ENCODE peak calls at places on chromosomes 13 and 19, in five cellular contexts. Z is GM23338, D is heart right ventricle, N is left lung, L is A549. H is an unnamed sample.
A peak's percentile ranks its signal among the peaks of the same experiment; 100 is the strongest.

GRCh38 chr19:39405930-39406655 is 554 bp upstream of the ZFP36 start:
- DNase-seq in Z (peak; percentile 83), D (peak; percentile 89), N (no peak), L (no peak), H (no peak)

GRCh38 chr13:23883255-23883654 is 5.9 kb downstream of the MIPEP start:
- DNase-seq in Z (no peak), D (no peak), N (no peak), L (no peak), H (no peak)

GRCh38 chr19:43625918-43626579 is 6.6 kb upstream of the ZNF428 start:
- DNase-seq in Z (peak; percentile 81), D (no peak), N (no peak), L (peak; percentile 42), H (no peak)

GRCh38 chr19:54937926-54938325 is 9.4 kb downstream of the NLRP7 start:
- DNase-seq in Z (no peak), D (no peak), N (no peak), L (no peak), H (no peak)

GRCh38 chr13:50104493-50104892 is 89.2 kb downstream of the KCNRG start:
- DNase-seq in Z (peak; percentile 17), D (no peak), N (no peak), L (no peak), H (peak; percentile 76)

GRCh38 chr19:53196777-53197396 is 3.7 kb upstream of the ZNF665 start:
- DNase-seq in Z (peak; percentile 97), D (peak; percentile 98), N (peak; percentile 99), L (no peak), H (peak; percentile 48)

GRCh38 chr19:39083983-39084731 is at the start of gene ACP7:
- DNase-seq in Z (peak; percentile 65), D (no peak), N (peak; percentile 71), L (no peak), H (no peak)

GRCh38 chr19:49361438-49362047 is 673 bp downstream of the TEAD2 start:
- DNase-seq in Z (peak; percentile 88), D (peak; percentile 92), N (peak; percentile 87), L (peak; percentile 86), H (peak; percentile 42)

GRCh38 chr13:20399961-20400360 is 125.7 kb downstream of the CRYL1 start:
- DNase-seq in Z (no peak), D (no peak), N (no peak), L (no peak), H (no peak)

GRCh38 chr13:94382520-94382919 is 97.0 kb downstream of the DCT start:
- DNase-seq in Z (no peak), D (no peak), N (no peak), L (no peak), H (no peak)

GRCh38 chr13:112686987-112687386 is 2.9 kb upstream of the ATP11A start:
- DNase-seq in Z (no peak), D (no peak), N (no peak), L (no peak), H (no peak)

GRCh38 chr19:33394006-33394722 is 20.7 kb downstream of the CEBPG start:
- DNase-seq in Z (no peak), D (no peak), N (peak; percentile 84), L (no peak), H (peak; percentile 47)

GRCh38 chr19:44618640-44619357 is 5.4 kb downstream of the IGSF23 start:
- DNase-seq in Z (no peak), D (no peak), N (no peak), L (no peak), H (no peak)

GRCh38 chr13:92463134-92463533 is 763.5 kb upstream of the GPC6 start:
- DNase-seq in Z (no peak), D (no peak), N (no peak), L (no peak), H (no peak)

GRCh38 chr13:27283906-27284523 is 13.4 kb downstream of the RASL11A start:
- DNase-seq in Z (no peak), D (no peak), N (no peak), L (peak; percentile 7), H (no peak)

GRCh38 chr13:27280841-27281240 is 10.2 kb downstream of the RASL11A start:
- DNase-seq in Z (no peak), D (no peak), N (no peak), L (no peak), H (no peak)

GRCh38 chr13:27279506-27279905 is 8.9 kb downstream of the RASL11A start:
- DNase-seq in Z (no peak), D (no peak), N (no peak), L (no peak), H (no peak)

GRCh38 chr13:27280009-27280646 is 9.5 kb downstream of the RASL11A start:
- DNase-seq in Z (no peak), D (no peak), N (no peak), L (no peak), H (no peak)

GRCh38 chr13:27281420-27281819 is 10.8 kb downstream of the RASL11A start:
- DNase-seq in Z (no peak), D (no peak), N (no peak), L (no peak), H (no peak)
- TF ChIP-seq CTCF in Z (no peak), D (no peak), N (no peak), L (no peak), H (no peak)

GRCh38 chr19:28396259-28396940 is 816.6 kb downstream of the UQCRFS1 start:
- DNase-seq in Z (peak; percentile 49), D (no peak), N (no peak), L (no peak), H (no peak)
- H3K4me1 ChIP-seq in Z (peaks cover 38% of the 10 kb centered on the region), D (no peaks in the 10 kb centered on the region), N (no peaks in the 10 kb centered on the region), L (no peaks in the 10 kb centered on the region), H (no peaks in the 10 kb centered on the region)

GRCh38 chr19:6613711-6614110 is 22.8 kb upstream of the CD70 start:
- DNase-seq in Z (no peak), D (no peak), N (no peak), L (no peak), H (peak; percentile 40)
- H3K27ac ChIP-seq in Z (no peak overlapping the region), D (no peak overlapping the region), N (no peak overlapping the region), L (no peak overlapping the region), H (no peak overlapping the region)

GRCh38 chr13:72694314-72694713 is 33.1 kb downstream of the MZT1 start:
- DNase-seq in Z (no peak), D (no peak), N (no peak), L (no peak), H (no peak)

GRCh38 chr13:72692884-72693514 is 34.4 kb downstream of the MZT1 start:
- DNase-seq in Z (peak; percentile 47), D (no peak), N (no peak), L (no peak), H (no peak)

GRCh38 chr13:72693832-72694231 is 33.6 kb downstream of the MZT1 start:
- DNase-seq in Z (no peak), D (no peak), N (no peak), L (no peak), H (no peak)

GRCh38 chr13:72698164-72698563 is 29.3 kb downstream of the MZT1 start:
- DNase-seq in Z (no peak), D (no peak), N (no peak), L (no peak), H (no peak)

GRCh38 chr13:72696590-72696989 is 30.8 kb downstream of the MZT1 start:
- DNase-seq in Z (no peak), D (no peak), N (no peak), L (no peak), H (no peak)
- TF ChIP-seq CTCF in Z (peak; percentile 40), D (peak; percentile 62), N (peak; percentile 23), L (peak; percentile 43), H (peak; percentile 74)

GRCh38 chr13:41012536-41012935 is 6.6 kb downstream of the ELF1 start:
- DNase-seq in Z (no peak), D (no peak), N (no peak), L (no peak), H (no peak)
- H3K4me1 ChIP-seq in Z (peaks cover 28% of the 10 kb centered on the region), D (no peaks in the 10 kb centered on the region), N (peaks cover 17% of the 10 kb centered on the region), L (peaks cover 37% of the 10 kb centered on the region), H (peaks cover 26% of the 10 kb centered on the region)

GRCh38 chr19:50711196-50711595 is 8.4 kb downstream of the SHANK1 start:
- DNase-seq in Z (no peak), D (no peak), N (peak; percentile 55), L (no peak), H (no peak)

GRCh38 chr19:50716178-50717025 is 3.2 kb downstream of the SHANK1 start:
- DNase-seq in Z (no peak), D (no peak), N (peak; percentile 72), L (no peak), H (no peak)

GRCh38 chr19:50711805-50712204 is 7.8 kb downstream of the SHANK1 start:
- DNase-seq in Z (no peak), D (no peak), N (peak; percentile 58), L (no peak), H (no peak)

GRCh38 chr19:50712833-50713232 is 6.8 kb downstream of the SHANK1 start:
- DNase-seq in Z (no peak), D (no peak), N (peak; percentile 11), L (no peak), H (no peak)

GRCh38 chr19:50713556-50714236 is 5.9 kb downstream of the SHANK1 start:
- DNase-seq in Z (no peak), D (no peak), N (peak; percentile 57), L (no peak), H (no peak)
- H3K27ac ChIP-seq in Z (no peak overlapping the region), D (no peak overlapping the region), N (no peak overlapping the region), L (no peak overlapping the region), H (no peak overlapping the region)

GRCh38 chr13:95728957-95729356 is 52.0 kb downstream of the DNAJC3 start:
- DNase-seq in Z (no peak), D (no peak), N (no peak), L (no peak), H (no peak)

GRCh38 chr13:95724252-95724651 is 47.3 kb downstream of the DNAJC3 start:
- DNase-seq in Z (no peak), D (no peak), N (no peak), L (no peak), H (no peak)

GRCh38 chr13:95723428-95723827 is 46.5 kb downstream of the DNAJC3 start:
- DNase-seq in Z (no peak), D (no peak), N (no peak), L (no peak), H (no peak)
- TF ChIP-seq CTCF in Z (no peak), D (no peak), N (no peak), L (no peak), H (no peak)

DNA sequence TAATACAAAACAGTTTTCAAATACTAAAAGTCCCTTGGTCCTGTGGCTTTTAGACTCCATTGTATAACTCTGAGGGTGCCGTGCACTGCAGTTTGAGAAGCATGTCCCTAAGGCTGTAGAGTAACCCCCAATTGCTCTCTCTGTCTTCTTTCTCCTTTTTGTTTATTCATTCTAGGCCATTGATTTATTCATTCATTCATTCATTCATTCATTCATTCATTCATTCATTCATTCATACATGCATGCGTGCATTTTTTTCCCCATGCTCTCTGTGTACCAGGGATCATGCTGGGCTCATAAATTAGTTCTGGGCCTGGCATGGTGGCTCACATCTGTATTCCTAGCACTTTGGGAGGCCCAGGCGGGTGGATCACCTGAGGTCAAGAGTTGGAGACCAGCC is 19.3 kb downstream of the PRR22 start:
- DNase-seq in Z (no peak), D (no peak), N (no peak), L (no peak), H (no peak)
- H3K4me1 ChIP-seq in Z (no peaks in the 10 kb centered on the region), D (no peaks in the 10 kb centered on the region), N (no peaks in the 10 kb centered on the region), L (no peaks in the 10 kb centered on the region), H (no peaks in the 10 kb centered on the region)